ENCODE peak calls at places on chromosomes 13 and 19, in six cellular contexts. U, H, X, P, W and I are unnamed samples.

GRCh38 chr19:45676851-45677263 is 8.8 kb downstream of the GIPR start:
- DNase-seq in U (no peak), W (no peak), H (no peak), X (no peak), P (no peak), I (peak)

GRCh38 chr13:74751739-74752138 is 617.5 kb upstream of the KLF12 start:
- DNase-seq in P (no peak), U (no peak), X (no peak), H (peak), W (no peak), I (no peak)

GRCh38 chr19:1211494-1212234 is 6.1 kb downstream of the STK11 start:
- DNase-seq in X (no peak), U (no peak), W (no peak), P (no peak), H (no peak), I (no peak)

GRCh38 chr19:18456974-18457373 is 19.0 kb upstream of the ISYNA1 start:
- DNase-seq in W (no peak), U (peak), P (no peak), X (no peak), H (no peak), I (no peak)

GRCh38 chr13:41200126-41200525 is 5.8 kb upstream of the KBTBD7 start:
- DNase-seq in X (no peak), P (no peak), W (no peak), U (no peak), H (no peak), I (no peak)

GRCh38 chr19:21698215-21698614 is 69.2 kb downstream of the ZNF100 start:
- DNase-seq in U (peak), W (no peak), X (no peak), P (no peak), H (no peak), I (no peak)

GRCh38 chr13:40801255-40802217 is 12.1 kb downstream of the SLC25A15 start:
- DNase-seq in W (no peak), X (no peak), P (no peak), U (no peak), H (no peak), I (no peak)

GRCh38 chr19:47509170-47509847 is 5.6 kb downstream of the NAPA start:
- DNase-seq in H (no peak), W (no peak), X (no peak), P (no peak), U (no peak), I (no peak)

GRCh38 chr19:56092685-56093631 is 28.1 kb downstream of the ZNF787 start:
- DNase-seq in W (no peak), P (no peak), X (no peak), H (no peak), U (no peak), I (no peak)

GRCh38 chr13:34176636-34177035 is 358.7 kb downstream of the RFC3 start:
- DNase-seq in H (no peak), U (no peak), X (no peak), W (no peak), P (no peak), I (no peak)

GRCh38 chr19:38057954-38058690 is 151.1 kb downstream of the SIPA1L3 start:
- DNase-seq in H (peak), U (no peak), X (peak), P (no peak), W (no peak), I (no peak)

GRCh38 chr19:29872224-29872731 is 60.5 kb downstream of the CCNE1 start:
- DNase-seq in P (no peak), X (no peak), H (no peak), U (no peak), W (no peak), I (no peak)

GRCh38 chr13:40389081-40389641 is 277.3 kb downstream of the FOXO1 start:
- DNase-seq in W (peak), P (peak), X (no peak), H (no peak), U (no peak), I (peak)

GRCh38 chr19:39448271-39448670 is 2.9 kb downstream of the SUPT5H start:
- DNase-seq in U (no peak), H (no peak), P (no peak), W (no peak), X (no peak), I (no peak)

GRCh38 chr19:56933014-56933705 is 92.6 kb upstream of the PEG3 start:
- DNase-seq in X (no peak), W (no peak), H (no peak), P (no peak), U (no peak), I (no peak)

GRCh38 chr19:13953021-13953531 is 767 bp downstream of the DCAF15 start:
- DNase-seq in P (no peak), W (no peak), U (peak), H (no peak), X (no peak), I (no peak)

GRCh38 chr19:58325623-58326022 is 1.2 kb upstream of the ZSCAN22 start:
- DNase-seq in X (no peak), P (no peak), U (no peak), H (no peak), W (no peak), I (no peak)

GRCh38 chr13:29589234-29589633 is 6.3 kb downstream of the SLC7A1 start:
- DNase-seq in P (no peak), X (no peak), H (no peak), U (no peak), W (no peak), I (no peak)

GRCh38 chr19:42468273-42468796 is 25.6 kb upstream of the CXCL17 start:
- DNase-seq in P (no peak), X (no peak), W (no peak), H (no peak), U (no peak), I (no peak)